ENCODE peak calls at places on chromosomes 1 and 21, in ten cellular contexts. D is H7; Y is NCI-H1417; L is occipital lobe; G is COR-L47; J is CD8-positive, alpha-beta T cell; T is choroid plexus epithelial cell; N is anterior cingulate cortex; V is endothelial cell; C is HEK293T. X is an unnamed sample.

GRCh38 chr1:56295949-56296929 is 283.1 kb downstream of the PLPP3 start:
- DNase-seq in D (peak), Y (no peak), L (no peak), G (no peak), J (no peak), T (peak), N (no peak), V (no peak), C (no peak), X (no peak)

GRCh38 chr1:218027152-218027551 is 257.9 kb upstream of the RRP15 start:
- DNase-seq in D (no peak), Y (no peak), L (no peak), G (no peak), J (no peak), T (no peak), N (no peak), V (no peak), C (no peak), X (no peak)

GRCh38 chr1:27011058-27011764 is 1.4 kb downstream of the TENT5B start:
- DNase-seq in D (peak), Y (no peak), L (no peak), G (no peak), J (no peak), T (peak), N (no peak), V (peak), C (no peak), X (no peak)

GRCh38 chr1:8219530-8219929 is 98.4 kb upstream of the SLC45A1 start:
- DNase-seq in D (no peak), Y (no peak), L (no peak), G (no peak), J (no peak), T (no peak), N (no peak), V (no peak), C (no peak), X (no peak)

GRCh38 chr1:70627910-70628309 is 216.8 kb downstream of the CTH start:
- DNase-seq in D (no peak), Y (no peak), L (no peak), G (no peak), J (no peak), T (peak), N (no peak), V (no peak), C (no peak), X (no peak)

GRCh38 chr1:21816602-21817302 is 4.7 kb downstream of the LDLRAD2 start:
- DNase-seq in D (peak), Y (no peak), L (no peak), G (no peak), J (no peak), T (peak), N (no peak), V (no peak), C (no peak), X (no peak)

GRCh38 chr21:44946254-44947041 is 6.6 kb downstream of the SLX9 start:
- DNase-seq in D (no peak), Y (no peak), L (no peak), G (no peak), J (no peak), T (no peak), N (no peak), V (no peak), C (no peak), X (no peak)

GRCh38 chr1:172373864-172374263 is 46.6 kb upstream of the C1orf105 start:
- DNase-seq in D (no peak), Y (no peak), L (no peak), G (no peak), J (no peak), T (peak), N (no peak), V (no peak), C (no peak), X (no peak)

GRCh38 chr1:8818325-8818775 is 910 bp upstream of the RERE start:
- DNase-seq in D (no peak), Y (peak), L (no peak), G (peak), J (no peak), T (peak), N (peak), V (no peak), C (no peak), X (peak)

GRCh38 chr1:237386362-237387143 is 344.6 kb downstream of the RYR2 start:
- DNase-seq in D (peak), Y (peak), L (no peak), G (no peak), J (no peak), T (peak), N (no peak), V (no peak), C (peak), X (no peak)

GRCh38 chr1:107171378-107171777 is 30.5 kb downstream of the NTNG1 start:
- DNase-seq in D (no peak), Y (no peak), L (peak), G (no peak), J (no peak), T (no peak), N (peak), V (no peak), C (no peak), X (no peak)

GRCh38 chr1:7594002-7594713 is 176.9 kb upstream of the VAMP3 start:
- DNase-seq in D (no peak), Y (peak), L (no peak), G (no peak), J (no peak), T (no peak), N (no peak), V (no peak), C (no peak), X (no peak)

GRCh38 chr1:21901473-21901847 is 35.6 kb downstream of the HSPG2 start:
- DNase-seq in D (peak), Y (no peak), L (no peak), G (no peak), J (no peak), T (no peak), N (no peak), V (no peak), C (no peak), X (no peak)

GRCh38 chr1:29711582-29712274 is 475.4 kb downstream of the PTPRU start:
- DNase-seq in D (no peak), Y (no peak), L (no peak), G (no peak), J (no peak), T (peak), N (no peak), V (no peak), C (no peak), X (no peak)

GRCh38 chr1:230744382-230744781 is 2.8 kb upstream of the CAPN9 start:
- DNase-seq in D (no peak), Y (no peak), L (no peak), G (no peak), J (no peak), T (peak), N (no peak), V (no peak), C (no peak), X (no peak)

GRCh38 chr1:62424412-62424811 is 12.4 kb upstream of the USP1 start:
- DNase-seq in D (no peak), Y (no peak), L (no peak), G (no peak), J (no peak), T (no peak), N (no peak), V (no peak), C (no peak), X (no peak)

GRCh38 chr1:217482356-217483102 is 148.4 kb downstream of the GPATCH2 start:
- DNase-seq in D (no peak), Y (no peak), L (no peak), G (no peak), J (no peak), T (peak), N (no peak), V (no peak), C (no peak), X (no peak)

GRCh38 chr1:210236386-210236839 is 3.8 kb downstream of the SERTAD4 start:
- DNase-seq in D (no peak), Y (no peak), L (no peak), G (no peak), J (no peak), T (no peak), N (no peak), V (no peak), C (peak), X (peak)

GRCh38 chr21:39142972-39143371 is 40.3 kb downstream of the PSMG1 start:
- DNase-seq in D (no peak), Y (no peak), L (no peak), G (no peak), J (no peak), T (no peak), N (no peak), V (no peak), C (no peak), X (no peak)

GRCh38 chr1:51328926-51329325 is 1.4 kb downstream of the TTC39A start:
- DNase-seq in D (no peak), Y (no peak), L (no peak), G (no peak), J (no peak), T (no peak), N (no peak), V (no peak), C (no peak), X (no peak)

GRCh38 chr1:161511018-161511755 is 5.9 kb downstream of the FCGR2A start:
- DNase-seq in D (no peak), Y (peak), L (no peak), G (peak), J (no peak), T (peak), N (no peak), V (no peak), C (no peak), X (no peak)

GRCh38 chr1:160726498-160727391 is 12.3 kb upstream of the SLAMF7 start:
- DNase-seq in D (peak), Y (peak), L (peak), G (peak), J (peak), T (peak), N (peak), V (peak), C (peak), X (peak)

GRCh38 chr1:112905420-112906154 is 50.4 kb downstream of the SLC16A1 start:
- DNase-seq in D (peak), Y (no peak), L (no peak), G (no peak), J (no peak), T (peak), N (no peak), V (no peak), C (no peak), X (no peak)

GRCh38 chr21:40852563-40852962 is 5.6 kb upstream of the DSCAM start:
- DNase-seq in D (peak), Y (no peak), L (no peak), G (no peak), J (no peak), T (no peak), N (no peak), V (no peak), C (no peak), X (no peak)

GRCh38 chr1:44267438-44267837 is 54.2 kb downstream of the DMAP1 start:
- DNase-seq in D (no peak), Y (peak), L (no peak), G (peak), J (no peak), T (no peak), N (no peak), V (no peak), C (peak), X (no peak)

GRCh38 chr1:177884499-177885021 is 85.3 kb downstream of the SEC16B start:
- DNase-seq in D (no peak), Y (no peak), L (no peak), G (no peak), J (no peak), T (no peak), N (no peak), V (no peak), C (no peak), X (no peak)